ENCODE peak calls at places on chromosome 11, in five cellular contexts. P is iPS DF 6.9, C is right lobe of liver, J is ascending aorta, U is Peyer's patch. V is an unnamed sample.
A peak's percentile ranks its signal among the peaks of the same experiment; 100 is the strongest.

GRCh38 chr11:35478411-35479139 is 46.8 kb downstream of the PAMR1 start:
- DNase-seq in J (no peak), U (peak; percentile 69), P (no peak), C (peak; percentile 51), V (no peak)

GRCh38 chr11:119317592-119318239 is 786 bp upstream of the MCAM start:
- DNase-seq in J (no peak), C (no peak), U (no peak), P (no peak), V (no peak)

GRCh38 chr11:120574881-120575280 is 63.3 kb downstream of the GRIK4 start:
- DNase-seq in C (no peak), J (no peak), U (no peak), P (no peak), V (no peak)

GRCh38 chr11:73323464-73323863 is 15.4 kb downstream of the ARHGEF17 start:
- DNase-seq in J (peak; percentile 98), U (peak; percentile 61), P (no peak), C (peak; percentile 65), V (no peak)

GRCh38 chr11:61498767-61499341 is 9.7 kb upstream of the LRRC10B start:
- DNase-seq in C (no peak), J (no peak), U (no peak), P (no peak), V (no peak)

GRCh38 chr11:20032577-20033265 is 127.6 kb downstream of the DBX1 start:
- DNase-seq in J (no peak), C (no peak), U (no peak), P (no peak), V (no peak)

GRCh38 chr11:128859563-128860441 is 7.3 kb downstream of the KCNJ1 start:
- DNase-seq in P (peak; percentile 57), C (peak; percentile 68), J (peak; percentile 79), U (peak; percentile 81), V (peak; percentile 62)

GRCh38 chr11:7072401-7073028 is 16.3 kb upstream of the RBMXL2 start:
- DNase-seq in P (no peak), J (no peak), U (no peak), C (no peak), V (no peak)

GRCh38 chr11:103648670-103649400 is 387.6 kb upstream of the DDI1 start:
- DNase-seq in P (no peak), U (no peak), C (no peak), J (no peak), V (no peak)

GRCh38 chr11:47355283-47356128 is 3.0 kb upstream of the MYBPC3 start:
- DNase-seq in P (peak; percentile 95), J (peak; percentile 93), C (peak; percentile 95), U (peak; percentile 99), V (no peak)

GRCh38 chr11:47565340-47566165 is at the start of gene PTPMT1:
- DNase-seq in U (peak; percentile 84), C (peak; percentile 80), J (peak; percentile 85), P (no peak), V (peak; percentile 47)

GRCh38 chr11:106271686-106272085 is 194.2 kb downstream of the AASDHPPT start:
- DNase-seq in J (no peak), U (no peak), P (no peak), C (no peak), V (no peak)

GRCh38 chr11:27711725-27712124 is 11.5 kb upstream of the BDNF start:
- DNase-seq in C (no peak), P (no peak), J (no peak), U (no peak), V (no peak)

GRCh38 chr11:104984818-104985217 is 16.4 kb upstream of the CASP4 start:
- DNase-seq in J (no peak), C (no peak), U (no peak), P (no peak), V (no peak)

GRCh38 chr11:27246925-27247324 is 116.1 kb downstream of the CCDC34 start:
- DNase-seq in C (no peak), P (no peak), U (no peak), J (no peak), V (no peak)

GRCh38 chr11:67389477-67389876 is 2.3 kb upstream of the RAD9A start:
- DNase-seq in P (no peak), J (no peak), U (peak; percentile 71), C (no peak), V (peak; percentile 64)

GRCh38 chr11:111417766-111418435 is 38.8 kb upstream of the POU2AF1 start:
- DNase-seq in U (no peak), P (no peak), J (no peak), C (no peak), V (no peak)

GRCh38 chr11:61163714-61164609 is 2.7 kb upstream of the VPS37C start:
- DNase-seq in C (no peak), U (no peak), J (peak; percentile 63), P (no peak), V (no peak)

GRCh38 chr11:6693342-6694228 is 10.4 kb upstream of the MRPL17 start:
- DNase-seq in C (no peak), U (no peak), P (no peak), J (peak; percentile 82), V (no peak)

GRCh38 chr11:110199184-110199981 is 97.0 kb downstream of the RDX start:
- DNase-seq in P (no peak), C (peak; percentile 70), J (no peak), U (no peak), V (no peak)

GRCh38 chr11:117179048-117179999 is 781 bp downstream of the SIDT2 start:
- DNase-seq in U (peak; percentile 78), P (no peak), J (peak; percentile 74), C (peak; percentile 69), V (peak; percentile 28)

GRCh38 chr11:123672568-123672967 is 18.1 kb upstream of the SCN3B start:
- DNase-seq in U (no peak), J (no peak), C (no peak), P (no peak), V (no peak)

GRCh38 chr11:59756845-59757244 is 1.7 kb downstream of the STX3 start:
- DNase-seq in U (peak; percentile 67), C (no peak), P (no peak), J (no peak), V (no peak)

GRCh38 chr11:28483072-28483867 is 375.1 kb downstream of the METTL15 start:
- DNase-seq in P (no peak), J (no peak), U (no peak), C (no peak), V (no peak)

DNA sequence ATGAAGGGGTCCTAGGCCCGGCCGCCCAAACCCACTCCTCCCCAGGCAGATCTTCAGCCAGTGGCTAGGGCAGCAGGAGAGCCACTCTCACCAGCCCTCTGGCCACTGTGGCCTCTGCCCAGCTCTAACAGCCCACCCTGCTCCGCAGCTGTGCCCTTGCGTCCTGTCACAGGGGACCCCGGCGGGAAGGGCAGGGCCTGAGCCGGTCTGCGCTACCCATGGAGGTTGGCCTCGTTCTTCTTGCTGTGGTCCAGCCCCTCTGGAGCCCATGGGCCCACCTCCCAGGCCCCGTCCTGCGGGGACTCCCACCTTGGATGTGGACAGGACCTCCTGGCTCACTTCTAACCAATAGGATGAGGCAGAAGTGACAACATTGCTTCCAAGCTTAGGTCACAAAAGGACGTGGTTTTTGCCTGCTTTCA is 38.3 kb upstream of the TH start:
- DNase-seq in C (peak; percentile 36), P (no peak), U (no peak), J (no peak), V (no peak)
- H3K27me3 ChIP-seq in C (no peaks in the 10 kb centered on the region), P (no peaks in the 10 kb centered on the region), U (no peaks in the 10 kb centered on the region), J (no peaks in the 10 kb centered on the region), V (no peaks in the 10 kb centered on the region)

DNA sequence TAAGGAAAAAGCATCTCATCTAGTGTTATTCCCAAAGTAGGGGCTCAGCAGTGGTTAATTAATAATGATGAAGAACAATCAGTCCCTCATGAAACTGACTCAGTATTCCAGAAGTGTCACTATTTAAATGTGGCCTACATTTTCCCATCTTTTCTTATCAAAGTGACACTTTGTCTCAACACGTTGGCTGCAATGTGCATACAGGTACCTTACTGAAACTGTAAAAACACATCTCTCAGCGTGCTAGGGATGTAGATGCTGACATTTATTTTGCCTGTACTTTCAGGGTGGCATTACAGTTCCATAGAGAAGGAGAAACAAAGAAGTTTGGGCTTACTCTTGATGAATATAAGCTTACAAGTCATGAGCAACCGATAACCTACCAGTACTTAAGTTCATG is 58.3 kb upstream of the FAT3 start:
- DNase-seq in J (no peak), C (no peak), U (no peak), P (no peak), V (no peak)
- H3K4me1 ChIP-seq in J (no peaks in the 10 kb centered on the region), C (no peaks in the 10 kb centered on the region), U (no peaks in the 10 kb centered on the region), P (no peaks in the 10 kb centered on the region), V (no peaks in the 10 kb centered on the region)

GRCh38 chr11:11525283-11525682 is 96.5 kb downstream of the GALNT18 start:
- DNase-seq in J (no peak), C (no peak), P (no peak), U (no peak), V (no peak)

GRCh38 chr11:11521306-11522002 is 100.4 kb downstream of the GALNT18 start:
- DNase-seq in P (no peak), J (no peak), C (no peak), U (no peak), V (no peak)

GRCh38 chr11:11520231-11521015 is 101.4 kb downstream of the GALNT18 start:
- DNase-seq in C (no peak), U (no peak), J (no peak), P (no peak), V (no peak)

GRCh38 chr11:11528986-11529385 is 92.8 kb downstream of the GALNT18 start:
- DNase-seq in C (no peak), U (no peak), P (no peak), J (no peak), V (no peak)

DNA sequence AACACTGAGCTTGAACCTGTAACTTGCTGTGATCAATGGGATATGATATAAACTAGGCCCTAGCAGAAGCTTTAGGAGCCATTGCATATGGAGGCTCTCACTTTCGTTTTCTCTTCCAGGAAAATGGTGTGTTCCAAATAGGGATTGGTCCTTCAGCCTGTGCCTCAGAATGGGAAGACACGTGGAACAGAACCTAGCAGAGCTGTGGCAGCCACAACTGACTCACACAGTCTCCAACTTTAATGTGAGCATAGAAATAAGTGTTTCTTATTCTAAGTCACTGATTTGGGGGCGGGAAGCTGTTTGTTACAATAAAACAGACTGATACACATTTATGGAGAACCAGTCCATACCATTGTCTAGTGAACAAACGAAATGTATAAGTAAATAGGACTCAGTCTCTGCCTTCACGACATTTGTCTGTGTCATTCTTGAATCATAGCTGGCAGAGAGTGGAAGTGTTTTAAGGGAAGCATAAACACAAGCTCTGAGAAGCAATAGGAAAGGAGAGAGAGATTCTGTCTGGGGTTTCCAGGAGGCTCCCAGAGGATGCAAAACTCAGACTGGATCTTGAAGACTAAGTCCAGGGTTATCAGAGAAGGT is 97.3 kb downstream of the GALNT18 start:
- DNase-seq in P (no peak), U (no peak), C (no peak), J (no peak), V (no peak)
- H3K27me3 ChIP-seq in P (no peaks in the 10 kb centered on the region), U (no peaks in the 10 kb centered on the region), C (no peaks in the 10 kb centered on the region), J (no peaks in the 10 kb centered on the region), V (no peaks in the 10 kb centered on the region)

DNA sequence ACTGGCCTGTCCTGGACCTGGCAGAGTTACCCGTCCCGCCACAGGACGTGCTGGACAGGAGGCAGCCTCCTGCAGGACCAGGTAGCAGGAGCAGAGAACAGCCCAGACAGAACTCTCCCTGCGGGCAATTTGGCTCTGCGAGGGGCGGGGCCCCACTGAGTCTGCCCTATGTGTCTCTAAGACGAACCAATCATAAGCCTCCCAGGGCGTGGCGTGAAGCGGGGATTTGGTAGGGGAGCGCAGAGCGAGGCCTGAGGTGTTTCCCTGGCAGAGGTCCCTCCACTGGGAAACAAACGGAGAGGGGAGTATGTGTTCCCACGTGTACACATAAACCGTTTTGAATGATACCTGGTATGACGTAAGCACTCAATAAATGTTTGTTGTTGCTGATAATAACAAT is 7.4 kb downstream of the CD82 start:
- DNase-seq in U (peak; percentile 50), P (peak; percentile 37), J (no peak), C (no peak), V (no peak)
- H3K4me1 ChIP-seq in U (no peaks in the 10 kb centered on the region), P (no peaks in the 10 kb centered on the region), J (peaks cover 10% of the 10 kb centered on the region), C (no peaks in the 10 kb centered on the region), V (peaks cover 98% of the 10 kb centered on the region)

V was measured in CD4-positive, CD25-positive, alpha-beta regulatory T cell.